ENCODE peak calls at places on chromosomes 3 and 15, in four cellular contexts. F, I, D and W are unnamed samples.

GRCh38 chr3:55620361-55621025 is 133.4 kb upstream of the WNT5A start:
- DNase-seq in F (peak; percentile 87), I (peak; percentile 55), D (peak; percentile 41), W (peak; percentile 42)

GRCh38 chr3:3189102-3189727 is 9.7 kb upstream of the CRBN start:
- DNase-seq in F (peak; percentile 19), I (no peak), D (no peak), W (no peak)

GRCh38 chr3:149448331-149448831 is 26.1 kb upstream of the TM4SF4 start:
- DNase-seq in F (peak; percentile 78), I (peak; percentile 68), D (peak; percentile 78), W (no peak)

GRCh38 chr15:58086479-58086878 is 21.0 kb upstream of the ALDH1A2 start:
- DNase-seq in F (peak; percentile 15), I (peak; percentile 45), D (peak; percentile 50), W (no peak)

GRCh38 chr15:48541659-48542334 is 103.7 kb downstream of the FBN1 start:
- DNase-seq in F (peak; percentile 88), I (peak; percentile 32), D (peak; percentile 48), W (no peak)

GRCh38 chr3:54709785-54710184 is 218.1 kb downstream of the LRTM1 start:
- DNase-seq in F (no peak), I (no peak), D (no peak), W (no peak)

GRCh38 chr3:134103470-134103869 is 73.7 kb upstream of the SLCO2A1 start:
- DNase-seq in F (no peak), I (no peak), D (no peak), W (no peak)

GRCh38 chr3:72891053-72891855 is 3.4 kb downstream of the GXYLT2 start:
- DNase-seq in F (peak; percentile 100), I (peak; percentile 71), D (peak; percentile 77), W (peak; percentile 49)

GRCh38 chr3:112378989-112379692 is 46.2 kb downstream of the CD200 start:
- DNase-seq in F (peak; percentile 92), I (no peak), D (peak; percentile 97), W (peak; percentile 78)

GRCh38 chr3:15647629-15648167 is 46.2 kb downstream of the BTD start:
- DNase-seq in F (peak; percentile 99), I (peak; percentile 90), D (peak; percentile 86), W (no peak)

DNA sequence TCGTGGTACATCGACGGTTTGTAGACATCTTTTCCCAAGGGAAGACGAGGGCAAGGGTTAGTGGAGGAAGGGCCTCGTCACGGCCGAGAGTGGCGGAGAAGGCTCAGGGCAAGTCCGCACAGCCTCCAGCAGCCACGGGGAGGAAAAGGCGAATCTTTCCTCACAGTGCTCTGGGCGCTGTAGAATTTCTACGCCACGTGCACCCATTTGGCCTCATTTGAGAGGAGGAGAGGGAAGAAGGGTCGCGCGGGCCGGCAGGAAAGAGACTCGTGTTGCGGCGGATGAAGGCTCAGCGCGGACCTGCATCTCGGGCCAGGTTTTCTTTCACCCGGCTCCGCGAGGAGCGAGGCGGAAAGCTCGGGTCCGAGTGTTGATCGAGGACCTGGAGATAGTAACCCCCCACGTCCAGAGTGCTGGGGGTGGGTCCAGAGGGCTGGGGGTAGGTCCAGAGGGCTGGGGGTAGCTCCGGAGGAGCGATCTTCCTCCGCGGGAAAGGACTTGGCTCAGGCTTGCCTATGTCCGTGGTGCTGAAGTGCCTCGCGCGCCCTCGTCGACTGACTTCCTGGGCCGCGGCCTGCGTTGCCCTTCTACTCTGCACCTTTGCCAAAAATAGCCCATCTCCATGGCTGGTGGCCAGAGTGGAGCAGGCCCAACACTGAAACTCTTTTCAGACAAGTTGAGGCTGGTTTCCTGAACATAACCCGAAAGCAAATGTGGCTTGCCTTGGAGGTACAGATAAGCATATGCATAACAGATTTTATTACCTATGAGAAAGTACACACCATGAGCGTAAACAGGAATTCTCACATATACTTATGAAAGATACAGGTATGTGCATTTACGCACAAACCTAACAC is 1.1 kb downstream of the SLC35G2 start:
- DNase-seq in F (peak; percentile 69), I (peak; percentile 19), D (peak; percentile 67), W (no peak)
- H3K4me3 ChIP-seq in F (peak overlapping the region; percentile 48), I (peak overlapping the region; percentile 70), D (peak overlapping the region; percentile 59), W (peak overlapping the region; percentile 59)

GRCh38 chr15:34056921-34057320 is 17.9 kb upstream of the AVEN start:
- DNase-seq in F (no peak), I (no peak), D (no peak), W (no peak)
- H2AFZ ChIP-seq in F (no peak overlapping the region), I (no peak overlapping the region), D (peak overlapping the region; percentile 58), W (no peak overlapping the region)

DNA sequence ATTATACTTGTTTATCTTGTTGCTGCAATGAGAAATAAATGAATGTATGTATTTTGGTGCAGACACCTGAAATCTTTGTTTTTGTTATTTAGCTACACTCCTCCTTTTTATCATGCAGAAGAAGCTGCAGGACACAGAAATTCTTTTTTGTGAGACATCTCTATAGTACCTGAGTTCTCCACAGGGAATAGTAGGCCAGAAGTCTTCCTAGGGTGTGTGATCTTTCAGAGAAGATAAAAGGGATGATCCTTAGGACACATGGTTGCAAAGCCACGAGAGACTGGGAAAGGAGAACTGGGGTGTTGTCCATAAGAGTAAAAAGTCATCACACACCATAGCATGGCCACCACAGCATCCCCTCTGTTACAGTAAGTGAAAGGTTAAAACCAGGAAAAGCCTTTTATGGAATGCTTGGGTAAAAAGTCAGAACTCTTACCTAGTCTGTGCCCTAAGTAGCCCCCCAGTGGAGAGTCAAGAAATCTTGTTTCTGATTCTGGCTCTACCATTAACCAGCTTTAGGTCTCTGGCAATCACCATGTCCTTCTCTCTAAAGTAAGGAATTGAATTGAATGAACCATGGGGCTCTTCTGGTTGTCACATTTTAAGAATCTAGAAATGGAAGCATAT is 31.9 kb upstream of the ADGRG7 start:
- DNase-seq in F (no peak), I (no peak), D (no peak), W (no peak)
- TF ChIP-seq CTCF in F (no peak), I (peak; percentile 23), D (no peak), W (no peak)

GRCh38 chr15:67091073-67091965 is 25.9 kb downstream of the SMAD3 start:
- DNase-seq in F (peak; percentile 99), I (peak; percentile 95), D (peak; percentile 99), W (peak; percentile 68)
- H3K4me3 ChIP-seq in F (no peak overlapping the region), I (peak overlapping the region; percentile 24), D (no peak overlapping the region), W (peak overlapping the region; percentile 15)

GRCh38 chr3:169847896-169848295 is 21.8 kb downstream of the LRRC31 start:
- DNase-seq in F (no peak), I (no peak), D (peak; percentile 16), W (no peak)
- H2AFZ ChIP-seq in F (no peak overlapping the region), I (no peak overlapping the region), D (peak overlapping the region; percentile 9), W (peak overlapping the region; percentile 69)

GRCh38 chr3:46463868-46464241 is 850 bp downstream of the LTF start:
- DNase-seq in F (no peak), I (no peak), D (no peak), W (no peak)

GRCh38 chr3:46464326-46465195 is at the start of gene LTF:
- DNase-seq in F (no peak), I (no peak), D (no peak), W (no peak)

GRCh38 chr3:46460051-46460450 is 4.7 kb downstream of the LTF start:
- DNase-seq in F (no peak), I (peak; percentile 53), D (peak; percentile 12), W (no peak)

GRCh38 chr3:46463120-46463867 is 1.4 kb downstream of the LTF start:
- DNase-seq in F (no peak), I (no peak), D (no peak), W (no peak)

DNA sequence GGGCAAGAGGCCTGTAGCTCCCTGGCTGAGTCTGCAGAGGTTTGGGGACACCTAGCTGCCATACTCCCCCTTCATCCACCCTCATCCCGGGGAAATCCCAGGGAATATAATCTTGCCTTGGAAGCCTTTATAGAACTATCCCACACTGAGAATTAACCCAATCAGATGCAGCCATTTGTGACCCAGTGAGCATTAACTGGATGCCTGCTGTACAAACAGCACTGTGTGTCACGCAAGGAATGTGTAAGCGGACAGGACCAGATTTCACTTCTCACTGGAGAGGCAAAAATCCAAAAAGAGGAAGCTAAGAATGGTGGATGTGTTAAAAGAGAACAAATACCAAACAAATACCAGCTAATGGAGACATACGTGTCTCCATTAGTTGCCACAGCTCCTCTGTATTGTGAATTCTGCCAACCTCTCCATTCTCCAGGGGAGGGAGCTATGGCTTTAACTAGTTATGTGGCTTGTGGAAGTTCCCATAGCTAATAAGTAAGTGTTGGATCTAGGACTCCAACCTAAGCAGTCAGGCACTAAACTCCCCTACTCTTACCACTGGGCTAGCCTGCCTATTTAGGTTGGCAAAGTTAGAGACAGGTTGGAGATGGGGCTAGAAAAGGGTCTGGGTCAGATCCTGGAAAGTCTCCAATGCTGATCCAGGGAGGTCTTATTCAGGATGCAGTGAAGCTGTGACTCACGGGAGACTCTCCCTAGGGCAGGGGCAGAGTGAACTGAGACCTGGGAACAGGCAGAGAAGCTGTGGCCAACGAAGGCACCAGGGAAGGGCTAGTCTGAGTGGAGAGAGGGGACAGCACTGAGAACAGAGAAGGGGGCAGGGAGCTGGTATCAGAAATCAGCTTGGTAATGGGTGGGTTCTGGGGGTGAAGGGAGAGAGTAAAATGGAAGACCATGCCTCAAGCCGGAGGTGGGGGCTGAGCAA is 2.5 kb downstream of the LTF start:
- DNase-seq in F (peak; percentile 19), I (peak; percentile 40), D (peak; percentile 14), W (no peak)
- TF ChIP-seq CTCF in F (peak; percentile 39), I (peak; percentile 44), D (no peak), W (no peak)

GRCh38 chr15:79929412-79929811 is 32.6 kb upstream of the MTHFS start:
- DNase-seq in F (no peak), I (no peak), D (no peak), W (no peak)

GRCh38 chr15:79930509-79930908 is 33.7 kb upstream of the MTHFS start:
- DNase-seq in F (no peak), I (no peak), D (no peak), W (no peak)

GRCh38 chr15:79932447-79932846 is 35.6 kb upstream of the MTHFS start:
- DNase-seq in F (no peak), I (no peak), D (no peak), W (no peak)

GRCh38 chr15:79938143-79938542 is 32.9 kb downstream of the BCL2A1 start:
- DNase-seq in F (no peak), I (no peak), D (no peak), W (no peak)

GRCh38 chr15:79933245-79933644 is 36.4 kb upstream of the MTHFS start:
- DNase-seq in F (no peak), I (no peak), D (no peak), W (no peak)
- H3K4me3 ChIP-seq in F (no peak overlapping the region), I (no peak overlapping the region), D (no peak overlapping the region), W (no peak overlapping the region)

GRCh38 chr15:25613113-25613512 is 174.3 kb upstream of the UBE3A start:
- DNase-seq in F (no peak), I (no peak), D (no peak), W (no peak)
- H2AFZ ChIP-seq in F (no peak overlapping the region), I (no peak overlapping the region), D (no peak overlapping the region), W (no peak overlapping the region)